ENCODE peak calls at places on chromosomes 3 and 15, in seven cellular contexts. One of them, this sample, is unnamed.

GRCh38 chr3:151835751-151836550 is 22.0 kb downstream of the AADAC start:
- DNase-seq in fibroblast of mammary gland: peak
- DNase-seq in OCI-LY7: no peak
- DNase-seq in cardiac fibroblast: peak
- DNase-seq in nephron progenitor cell: no peak
- DNase-seq in HFF-Myc: peak
- DNase-seq in lung: no peak
- DNase-seq in this sample: no peak

GRCh38 chr15:90212221-90213079 is 11.3 kb downstream of the SEMA4B start:
- DNase-seq in fibroblast of mammary gland: no peak
- DNase-seq in lung: no peak
- DNase-seq in HFF-Myc: no peak
- DNase-seq in cardiac fibroblast: no peak
- DNase-seq in nephron progenitor cell: no peak
- DNase-seq in OCI-LY7: no peak
- DNase-seq in this sample: no peak

GRCh38 chr15:91948001-91948608 is 94.6 kb downstream of the SLCO3A1 start:
- DNase-seq in fibroblast of mammary gland: no peak
- DNase-seq in lung: no peak
- DNase-seq in OCI-LY7: no peak
- DNase-seq in HFF-Myc: no peak
- DNase-seq in nephron progenitor cell: no peak
- DNase-seq in cardiac fibroblast: peak
- DNase-seq in this sample: no peak

GRCh38 chr3:51712511-51712931 is 5.7 kb downstream of the GRM2 start:
- DNase-seq in OCI-LY7: no peak
- DNase-seq in lung: no peak
- DNase-seq in fibroblast of mammary gland: no peak
- DNase-seq in nephron progenitor cell: no peak
- DNase-seq in cardiac fibroblast: no peak
- DNase-seq in HFF-Myc: no peak
- DNase-seq in this sample: peak

GRCh38 chr3:114471478-114471877 is 177.7 kb downstream of the TIGIT start:
- DNase-seq in cardiac fibroblast: no peak
- DNase-seq in HFF-Myc: no peak
- DNase-seq in lung: no peak
- DNase-seq in fibroblast of mammary gland: no peak
- DNase-seq in OCI-LY7: no peak
- DNase-seq in nephron progenitor cell: no peak
- DNase-seq in this sample: no peak

GRCh38 chr3:43921056-43921455 is 230.3 kb downstream of the ABHD5 start:
- DNase-seq in cardiac fibroblast: no peak
- DNase-seq in nephron progenitor cell: no peak
- DNase-seq in HFF-Myc: no peak
- DNase-seq in fibroblast of mammary gland: no peak
- DNase-seq in lung: no peak
- DNase-seq in OCI-LY7: no peak
- DNase-seq in this sample: no peak

GRCh38 chr3:27716309-27716708 is 5.8 kb downstream of the EOMES start:
- DNase-seq in cardiac fibroblast: no peak
- DNase-seq in lung: no peak
- DNase-seq in fibroblast of mammary gland: no peak
- DNase-seq in nephron progenitor cell: no peak
- DNase-seq in OCI-LY7: no peak
- DNase-seq in HFF-Myc: no peak
- DNase-seq in this sample: no peak

GRCh38 chr15:64224508-64224907 is 61.7 kb upstream of the PPIB start:
- DNase-seq in cardiac fibroblast: peak
- DNase-seq in lung: no peak
- DNase-seq in nephron progenitor cell: no peak
- DNase-seq in fibroblast of mammary gland: peak
- DNase-seq in HFF-Myc: peak
- DNase-seq in OCI-LY7: no peak
- DNase-seq in this sample: no peak

GRCh38 chr3:196127308-196128040 is 45.6 kb upstream of the TFRC start:
- DNase-seq in HFF-Myc: no peak
- DNase-seq in lung: no peak
- DNase-seq in cardiac fibroblast: no peak
- DNase-seq in OCI-LY7: no peak
- DNase-seq in nephron progenitor cell: no peak
- DNase-seq in fibroblast of mammary gland: no peak
- DNase-seq in this sample: no peak

GRCh38 chr3:188583476-188584161 is 429.7 kb downstream of the LPP start:
- DNase-seq in OCI-LY7: peak
- DNase-seq in fibroblast of mammary gland: peak
- DNase-seq in cardiac fibroblast: peak
- DNase-seq in lung: no peak
- DNase-seq in nephron progenitor cell: no peak
- DNase-seq in HFF-Myc: no peak
- DNase-seq in this sample: no peak

GRCh38 chr3:71055602-71056001 is 527.9 kb downstream of the FOXP1 start:
- DNase-seq in cardiac fibroblast: peak
- DNase-seq in lung: no peak
- DNase-seq in nephron progenitor cell: no peak
- DNase-seq in HFF-Myc: no peak
- DNase-seq in fibroblast of mammary gland: peak
- DNase-seq in OCI-LY7: no peak
- DNase-seq in this sample: no peak

GRCh38 chr15:78932216-78932808 is 12.5 kb downstream of the CTSH start:
- DNase-seq in HFF-Myc: no peak
- DNase-seq in fibroblast of mammary gland: no peak
- DNase-seq in OCI-LY7: no peak
- DNase-seq in nephron progenitor cell: no peak
- DNase-seq in lung: no peak
- DNase-seq in cardiac fibroblast: no peak
- DNase-seq in this sample: no peak

GRCh38 chr15:78930577-78931388 is 14.1 kb downstream of the CTSH start:
- DNase-seq in nephron progenitor cell: no peak
- DNase-seq in lung: no peak
- DNase-seq in OCI-LY7: no peak
- DNase-seq in cardiac fibroblast: peak
- DNase-seq in HFF-Myc: peak
- DNase-seq in fibroblast of mammary gland: peak
- DNase-seq in this sample: no peak

GRCh38 chr15:78931439-78931981 is 13.3 kb downstream of the CTSH start:
- DNase-seq in nephron progenitor cell: no peak
- DNase-seq in HFF-Myc: no peak
- DNase-seq in cardiac fibroblast: no peak
- DNase-seq in fibroblast of mammary gland: no peak
- DNase-seq in OCI-LY7: no peak
- DNase-seq in lung: no peak
- DNase-seq in this sample: no peak

GRCh38 chr15:78934063-78935023 is 10.5 kb downstream of the CTSH start:
- DNase-seq in nephron progenitor cell: peak
- DNase-seq in OCI-LY7: no peak
- DNase-seq in lung: no peak
- DNase-seq in fibroblast of mammary gland: no peak
- DNase-seq in cardiac fibroblast: peak
- DNase-seq in HFF-Myc: no peak
- DNase-seq in this sample: no peak

DNA sequence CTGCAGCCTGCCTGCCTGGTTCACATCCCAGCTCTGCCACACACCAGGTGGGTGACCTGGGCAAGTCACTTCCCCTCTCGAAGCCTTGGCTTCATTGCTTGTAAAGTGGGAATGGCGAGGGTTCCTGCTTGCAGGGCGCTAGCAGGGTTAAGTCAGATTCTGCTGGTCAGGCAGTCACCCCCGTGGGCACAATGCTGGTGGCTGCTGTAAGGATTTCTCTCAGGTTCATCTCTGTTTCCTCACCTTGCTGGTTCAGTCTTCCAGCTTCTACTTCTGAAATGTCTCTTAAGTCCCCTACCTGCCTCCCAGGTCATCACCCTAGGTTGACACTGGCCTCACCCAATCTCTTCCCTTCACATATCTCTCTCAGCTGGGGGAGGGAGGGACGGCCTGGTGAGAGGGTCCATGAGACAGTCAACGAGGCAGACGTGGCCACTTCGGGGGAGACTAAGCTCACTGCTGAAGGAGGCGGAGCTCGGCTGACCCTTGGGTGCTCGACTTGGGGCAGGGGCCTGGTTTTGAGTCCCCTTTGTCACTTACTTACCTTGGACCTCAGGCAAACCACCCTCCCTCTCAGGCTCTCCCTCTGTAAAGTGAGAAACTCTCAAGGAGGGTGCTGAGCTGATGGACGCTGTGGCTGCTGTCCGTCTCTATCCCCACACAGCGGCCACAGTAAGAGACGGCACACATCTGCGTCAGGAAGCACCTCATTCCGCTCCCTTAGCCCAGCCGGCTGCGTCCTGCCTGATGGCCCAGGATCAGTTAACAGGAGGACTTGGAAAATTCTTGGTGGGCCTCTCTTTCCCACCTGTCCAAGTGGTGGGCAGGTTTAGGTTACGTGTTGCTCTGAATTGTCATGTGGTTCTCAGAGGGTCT is 11.4 kb downstream of the CTSH start:
- DNase-seq in cardiac fibroblast: no peak
- DNase-seq in lung: no peak
- DNase-seq in nephron progenitor cell: no peak
- DNase-seq in fibroblast of mammary gland: no peak
- DNase-seq in HFF-Myc: no peak
- DNase-seq in OCI-LY7: no peak
- DNase-seq in this sample: no peak
- TF ChIP-seq CTCF in cardiac fibroblast: no peak
- TF ChIP-seq CTCF in lung: no peak
- TF ChIP-seq CTCF in nephron progenitor cell: no peak
- TF ChIP-seq CTCF in fibroblast of mammary gland: no peak
- TF ChIP-seq CTCF in HFF-Myc: no peak
- TF ChIP-seq CTCF in OCI-LY7: no peak
- TF ChIP-seq CTCF in this sample: no peak

DNA sequence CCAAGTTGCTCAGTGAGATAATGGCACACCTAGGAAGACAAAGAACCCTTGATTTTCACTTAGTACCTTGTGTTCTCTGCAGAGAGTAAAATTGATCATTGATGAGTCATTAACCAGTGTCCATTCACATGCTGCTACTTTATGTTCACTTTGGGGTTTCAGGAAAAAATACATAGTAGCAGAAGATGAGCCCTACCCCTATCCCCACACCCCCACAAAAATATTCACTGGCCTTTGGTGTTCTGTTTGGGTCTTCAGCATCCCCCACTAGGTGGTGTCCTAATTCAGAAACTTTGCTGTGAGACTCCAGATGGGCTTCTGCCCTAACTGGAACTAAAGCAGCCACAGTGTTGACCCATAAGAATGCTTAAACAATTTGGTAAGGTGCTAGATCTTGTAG is 178.8 kb downstream of the KLHL25 start:
- DNase-seq in lung: no peak
- DNase-seq in cardiac fibroblast: peak
- DNase-seq in OCI-LY7: peak
- DNase-seq in HFF-Myc: no peak
- DNase-seq in nephron progenitor cell: no peak
- DNase-seq in fibroblast of mammary gland: peak
- DNase-seq in this sample: no peak
- TF ChIP-seq CTCF in lung: no peak
- TF ChIP-seq CTCF in cardiac fibroblast: peak
- TF ChIP-seq CTCF in OCI-LY7: peak
- TF ChIP-seq CTCF in HFF-Myc: peak
- TF ChIP-seq CTCF in nephron progenitor cell: peak
- TF ChIP-seq CTCF in fibroblast of mammary gland: peak
- TF ChIP-seq CTCF in this sample: peak

GRCh38 chr3:33716227-33716626 is 1.8 kb downstream of the CLASP2 start:
- DNase-seq in HFF-Myc: no peak
- DNase-seq in fibroblast of mammary gland: no peak
- DNase-seq in nephron progenitor cell: no peak
- DNase-seq in lung: no peak
- DNase-seq in OCI-LY7: no peak
- DNase-seq in cardiac fibroblast: no peak
- DNase-seq in this sample: no peak

GRCh38 chr3:33722186-33722585 is 4.1 kb upstream of the CLASP2 start:
- DNase-seq in lung: no peak
- DNase-seq in fibroblast of mammary gland: peak
- DNase-seq in OCI-LY7: no peak
- DNase-seq in nephron progenitor cell: no peak
- DNase-seq in HFF-Myc: no peak
- DNase-seq in cardiac fibroblast: peak
- DNase-seq in this sample: no peak

GRCh38 chr3:33718595-33718907 is 497 bp upstream of the CLASP2 start:
- DNase-seq in HFF-Myc: no peak
- DNase-seq in OCI-LY7: no peak
- DNase-seq in nephron progenitor cell: peak
- DNase-seq in cardiac fibroblast: no peak
- DNase-seq in fibroblast of mammary gland: no peak
- DNase-seq in lung: no peak
- DNase-seq in this sample: no peak

GRCh38 chr3:33717616-33717865 is 513 bp downstream of the CLASP2 start:
- DNase-seq in nephron progenitor cell: peak
- DNase-seq in HFF-Myc: no peak
- DNase-seq in fibroblast of mammary gland: peak
- DNase-seq in cardiac fibroblast: peak
- DNase-seq in OCI-LY7: no peak
- DNase-seq in lung: peak
- DNase-seq in this sample: peak

DNA sequence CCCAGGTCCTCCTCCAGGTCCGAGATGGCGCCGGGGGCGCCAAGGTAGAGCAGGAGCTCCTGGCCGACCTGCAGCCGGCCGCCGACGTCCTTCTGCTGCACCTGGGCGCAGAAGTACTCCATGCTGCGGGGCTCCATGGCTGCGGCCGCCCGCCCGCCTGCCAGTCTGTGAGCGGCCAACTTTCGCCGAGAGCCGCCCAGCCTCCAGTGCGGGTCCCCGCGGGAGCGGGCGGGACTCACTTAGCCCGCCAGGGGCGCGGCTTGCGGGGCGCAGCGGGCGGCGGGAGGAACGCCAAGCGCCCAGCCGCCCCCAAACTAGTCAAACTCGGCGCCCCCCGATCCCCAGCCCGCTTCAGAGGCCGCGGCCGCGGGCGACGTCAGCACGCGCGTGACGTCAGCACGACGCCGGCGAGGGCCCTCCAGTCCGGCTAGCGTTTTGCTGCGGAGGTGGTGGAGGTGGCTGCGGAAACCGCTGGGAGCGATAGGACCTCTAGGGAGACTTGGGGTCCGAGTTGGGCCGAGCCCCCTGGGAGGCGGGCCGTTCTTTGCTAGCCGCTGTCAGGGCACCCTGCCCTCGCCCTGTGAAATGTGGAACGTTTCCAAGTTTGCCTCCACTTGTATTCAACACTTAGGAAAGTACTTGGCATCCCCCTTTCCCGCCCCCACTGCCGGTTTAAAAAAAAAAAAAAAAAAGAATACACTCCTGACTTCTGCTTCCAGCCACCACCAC is at the start of gene CLASP2:
- DNase-seq in fibroblast of mammary gland: peak
- DNase-seq in lung: peak
- DNase-seq in OCI-LY7: peak
- DNase-seq in HFF-Myc: peak
- DNase-seq in cardiac fibroblast: peak
- DNase-seq in nephron progenitor cell: peak
- DNase-seq in this sample: peak
- TF ChIP-seq CTCF in fibroblast of mammary gland: no peak
- TF ChIP-seq CTCF in lung: no peak
- TF ChIP-seq CTCF in OCI-LY7: no peak
- TF ChIP-seq CTCF in HFF-Myc: no peak
- TF ChIP-seq CTCF in cardiac fibroblast: no peak
- TF ChIP-seq CTCF in nephron progenitor cell: no peak
- TF ChIP-seq CTCF in this sample: peak

DNA sequence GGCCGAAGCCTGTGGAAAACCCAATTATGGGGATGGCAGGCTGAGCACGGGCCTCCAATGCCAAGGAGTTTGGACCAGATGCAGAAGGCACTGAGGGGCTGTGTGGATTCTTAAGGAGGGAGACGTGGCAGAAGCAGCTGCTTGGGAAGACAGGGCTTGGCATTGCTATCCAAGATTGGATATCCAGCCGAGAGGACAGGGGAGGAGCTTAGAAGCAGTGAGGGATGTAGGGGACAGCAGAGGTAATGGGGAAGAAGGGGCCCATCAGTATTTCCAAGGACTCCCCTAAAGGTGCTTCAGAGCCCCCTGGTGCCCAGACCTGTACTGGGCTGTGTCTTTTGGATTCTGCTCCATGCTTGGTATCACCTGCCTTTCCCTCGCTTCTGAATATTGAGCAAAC is 112.8 kb upstream of the TLE3 start:
- DNase-seq in lung: no peak
- DNase-seq in cardiac fibroblast: no peak
- DNase-seq in fibroblast of mammary gland: no peak
- DNase-seq in nephron progenitor cell: no peak
- DNase-seq in OCI-LY7: peak
- DNase-seq in HFF-Myc: no peak
- DNase-seq in this sample: no peak
- TF ChIP-seq CTCF in lung: no peak
- TF ChIP-seq CTCF in cardiac fibroblast: peak
- TF ChIP-seq CTCF in fibroblast of mammary gland: peak
- TF ChIP-seq CTCF in nephron progenitor cell: no peak
- TF ChIP-seq CTCF in OCI-LY7: peak
- TF ChIP-seq CTCF in HFF-Myc: peak
- TF ChIP-seq CTCF in this sample: no peak

This sample was measured in osteocyte.